ENCODE peak calls at places on chromosome 17, in ten cellular contexts. L, N, O, D, R, G, H, K, U and I are unnamed samples. For H3K4me1 and H3K9me2, the result is how much of the 10 kb centered on the place peaks cover.

GRCh38 chr17:11404431-11404830 is 163.4 kb downstream of the SHISA6 start:
- DNase-seq in L (no peak), N (no peak), O (peak), D (peak), R (no peak), G (no peak), H (no peak), K (no peak), U (no peak), I (no peak)

GRCh38 chr17:30378191-30378796 is 433 bp upstream of the CPD start:
- DNase-seq in L (no peak), N (peak), O (peak), D (no peak), R (no peak), G (peak), H (peak), K (peak), U (no peak), I (peak)

GRCh38 chr17:72840019-72840418 is 252.5 kb downstream of the SLC39A11 start:
- DNase-seq in L (no peak), N (no peak), O (no peak), D (no peak), R (no peak), G (no peak), H (no peak), K (no peak), U (no peak), I (no peak)

GRCh38 chr17:48795444-48796162 is 21.4 kb downstream of the TTLL6 start:
- DNase-seq in L (peak), N (peak), O (peak), D (peak), R (no peak), G (no peak), H (no peak), K (no peak), U (no peak), I (no peak)

GRCh38 chr17:61499632-61500031 is 47.4 kb downstream of the TBX4 start:
- DNase-seq in L (no peak), N (no peak), O (no peak), D (no peak), R (no peak), G (no peak), H (no peak), K (no peak), U (no peak), I (no peak)

GRCh38 chr17:14318906-14319205 is 18.0 kb downstream of the HS3ST3B1 start:
- DNase-seq in L (no peak), N (no peak), O (no peak), D (no peak), R (no peak), G (no peak), H (no peak), K (no peak), U (no peak), I (no peak)

GRCh38 chr17:20010099-20010863 is 1.1 kb downstream of the SPECC1 start:
- DNase-seq in L (peak), N (peak), O (peak), D (peak), R (peak), G (peak), H (peak), K (peak), U (no peak), I (no peak)

GRCh38 chr17:64147110-64148016 is 17.4 kb upstream of the ERN1 start:
- DNase-seq in L (no peak), N (peak), O (no peak), D (peak), R (no peak), G (peak), H (peak), K (peak), U (peak), I (peak)

GRCh38 chr17:66570353-66571195 is 264.3 kb upstream of the CACNG5 start:
- DNase-seq in L (no peak), N (no peak), O (no peak), D (peak), R (no peak), G (no peak), H (no peak), K (no peak), U (no peak), I (no peak)

GRCh38 chr17:39513915-39514314 is 52.6 kb downstream of the CDK12 start:
- DNase-seq in L (no peak), N (no peak), O (no peak), D (no peak), R (no peak), G (no peak), H (no peak), K (no peak), U (no peak), I (no peak)

GRCh38 chr17:28726396-28726911 is 421 bp upstream of the TLCD1 start:
- DNase-seq in L (peak), N (peak), O (peak), D (peak), R (peak), G (no peak), H (peak), K (peak), U (peak), I (no peak)

DNA sequence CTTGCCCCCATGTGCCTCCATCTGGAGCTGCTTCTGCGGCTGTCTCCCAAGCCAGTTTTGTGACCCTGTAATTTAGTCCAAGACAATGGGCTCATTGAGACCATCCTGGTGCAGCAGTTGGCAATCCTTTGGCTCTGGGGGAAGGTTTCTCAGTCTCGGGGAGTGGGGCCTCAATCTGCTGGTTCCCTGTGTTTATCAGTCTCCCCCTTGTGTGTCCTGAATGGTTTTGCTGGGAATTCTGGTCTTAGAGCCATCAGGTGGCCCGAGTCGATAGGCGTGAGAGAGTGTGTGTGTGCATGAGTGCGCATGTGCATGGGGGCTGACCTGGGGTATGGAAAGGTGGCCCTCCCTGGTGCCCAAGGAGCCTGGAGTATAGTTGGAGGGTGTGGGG is 234.8 kb downstream of the SEC14L1 start:
- DNase-seq in L (no peak), N (no peak), O (no peak), D (no peak), R (no peak), G (no peak), H (no peak), K (no peak), U (no peak), I (no peak)
- H3K4me3 ChIP-seq in L (no peak), N (peak), O (no peak), D (no peak), R (no peak), G (no peak), H (no peak), K (peak), U (no peak), I (no peak)

GRCh38 chr17:77478899-77479298 is 338.1 kb downstream of the SEC14L1 start:
- DNase-seq in L (no peak), N (no peak), O (no peak), D (no peak), R (no peak), G (no peak), H (no peak), K (no peak), U (no peak), I (no peak)
- H3K4me1 ChIP-seq in L (under half), N (under half), O (half or more), D (under half), R (under half), G (half or more), H (under half), K (under half), U (under half), I (half or more)

GRCh38 chr17:78766743-78767294 is 15.3 kb downstream of the CYTH1 start:
- DNase-seq in L (no peak), N (no peak), O (no peak), D (no peak), R (no peak), G (no peak), H (no peak), K (no peak), U (no peak), I (no peak)

GRCh38 chr17:78765821-78766220 is 16.3 kb downstream of the CYTH1 start:
- DNase-seq in L (no peak), N (no peak), O (no peak), D (no peak), R (no peak), G (no peak), H (no peak), K (no peak), U (no peak), I (no peak)

GRCh38 chr17:78769200-78769773 is 12.8 kb downstream of the CYTH1 start:
- DNase-seq in L (no peak), N (no peak), O (no peak), D (no peak), R (no peak), G (no peak), H (no peak), K (peak), U (peak), I (peak)

GRCh38 chr17:78766225-78766624 is 15.8 kb downstream of the CYTH1 start:
- DNase-seq in L (no peak), N (no peak), O (no peak), D (peak), R (no peak), G (no peak), H (no peak), K (no peak), U (no peak), I (no peak)

DNA sequence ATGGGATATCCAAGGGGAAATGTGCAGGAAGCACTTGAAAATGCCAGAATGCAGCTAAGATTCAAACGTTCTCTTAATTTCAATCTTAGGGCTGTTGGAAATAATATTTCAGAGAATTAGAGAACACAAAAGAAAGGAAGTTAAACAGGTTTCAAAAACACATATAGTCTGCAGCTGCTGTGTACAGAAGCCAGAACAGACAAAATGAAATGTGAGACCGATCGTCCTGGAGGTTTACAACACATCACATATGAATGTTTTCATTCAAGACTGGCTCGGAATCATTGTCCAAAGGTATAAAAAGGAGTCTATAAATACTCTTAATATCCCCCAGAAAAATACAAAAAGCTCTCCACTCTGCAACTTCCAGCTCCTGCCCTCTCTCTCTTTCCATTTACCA is 14.3 kb downstream of the CYTH1 start:
- DNase-seq in L (no peak), N (no peak), O (no peak), D (peak), R (no peak), G (no peak), H (peak), K (no peak), U (no peak), I (no peak)
- H3K9me2 ChIP-seq in L (under half), N (under half), O (under half), D (under half), R (under half), G (under half), H (under half), K (under half), U (under half), I (under half)

GRCh38 chr17:76969598-76970172 is 101.5 kb downstream of the MGAT5B start:
- DNase-seq in L (no peak), N (peak), O (peak), D (peak), R (peak), G (peak), H (no peak), K (peak), U (no peak), I (peak)
- H3K4me3 ChIP-seq in L (peak), N (no peak), O (no peak), D (peak), R (peak), G (peak), H (peak), K (peak), U (peak), I (peak)

DNA sequence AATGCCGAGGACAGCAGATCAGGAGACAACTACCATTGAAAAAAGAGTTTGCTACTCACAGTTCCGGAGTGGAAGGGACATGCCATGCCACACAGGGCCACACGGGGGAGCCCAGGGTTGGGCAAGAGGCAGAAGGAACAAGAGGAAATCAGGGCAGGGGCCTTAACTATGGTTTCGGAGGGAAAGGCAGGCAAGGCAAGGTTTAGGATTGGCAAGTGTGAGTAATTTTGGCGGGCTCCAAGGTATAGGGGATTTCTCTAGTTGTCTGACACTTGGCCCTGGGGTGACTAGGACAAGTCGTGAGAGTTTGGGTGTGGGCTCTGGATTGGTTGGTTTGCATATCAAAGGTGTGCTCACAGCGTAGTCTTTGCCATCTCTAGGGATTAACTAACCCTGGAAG is 27.0 kb upstream of the NTN1 start:
- DNase-seq in L (peak), N (peak), O (peak), D (peak), R (peak), G (peak), H (no peak), K (peak), U (peak), I (peak)
- H3K4me1 ChIP-seq in L (under half), N (under half), O (under half), D (under half), R (under half), G (under half), H (under half), K (under half), U (under half), I (under half)